ENCODE peak calls at places on chromosome X, in ten cellular contexts. U, S, D, A, O, N, M, F, Z and I are unnamed samples.

GRCh38 chrX:66635360-66635759 is 3.5 kb downstream of the EDA2R start:
- DNase-seq in D (no peak), S (no peak), F (peak), N (no peak), O (no peak), U (no peak), Z (no peak), M (no peak), A (no peak), I (no peak)

GRCh38 chrX:68784816-68785215 is 44.0 kb upstream of the EFNB1 start:
- DNase-seq in M (no peak), O (no peak), F (no peak), A (no peak), D (no peak), U (no peak), N (no peak), S (no peak), Z (no peak), I (no peak)

GRCh38 chrX:50168305-50168704 is 32.5 kb downstream of the AKAP4 start:
- DNase-seq in N (no peak), Z (no peak), U (no peak), O (no peak), S (no peak), A (no peak), D (no peak), M (no peak), F (peak), I (no peak)

GRCh38 chrX:42943051-42943450 is 165.1 kb upstream of the PPP1R2C start:
- DNase-seq in D (no peak), N (no peak), A (no peak), O (no peak), F (no peak), U (no peak), S (no peak), M (no peak), Z (no peak), I (no peak)

GRCh38 chrX:124719060-124719459 is 372.7 kb downstream of the SH2D1A start:
- DNase-seq in Z (no peak), U (no peak), S (no peak), N (no peak), A (no peak), M (no peak), O (no peak), D (no peak), F (no peak), I (no peak)

GRCh38 chrX:50827996-50828395 is 14.0 kb upstream of the SHROOM4 start:
- DNase-seq in O (no peak), D (no peak), N (no peak), F (peak), A (no peak), M (peak), S (no peak), Z (no peak), U (no peak), I (no peak)

GRCh38 chrX:118603981-118604380 is 108.4 kb downstream of the DOCK11 start:
- DNase-seq in A (peak), M (peak), S (peak), U (peak), O (peak), N (peak), Z (peak), F (peak), D (peak), I (peak)

GRCh38 chrX:2490634-2491033 is 10.1 kb downstream of the DHRSX start:
- DNase-seq in D (no peak), F (no peak), Z (no peak), N (no peak), M (no peak), U (no peak), A (no peak), S (peak), O (no peak), I (no peak)

GRCh38 chrX:13119386-13119785 is 75.0 kb upstream of the FAM9C start:
- DNase-seq in M (no peak), Z (no peak), U (no peak), A (no peak), O (no peak), F (peak), D (no peak), N (no peak), S (no peak), I (no peak)

GRCh38 chrX:3181846-3182245 is 140.6 kb downstream of the ARSF start:
- DNase-seq in F (peak), M (no peak), S (no peak), Z (no peak), U (no peak), N (no peak), A (no peak), D (no peak), O (no peak), I (no peak)

GRCh38 chrX:154775611-154776349 is 13.1 kb downstream of the DKC1 start:
- DNase-seq in Z (no peak), F (peak), O (peak), A (peak), U (no peak), D (no peak), S (no peak), M (no peak), N (peak), I (no peak)

GRCh38 chrX:118497180-118497814 is 1.7 kb downstream of the DOCK11 start:
- DNase-seq in O (no peak), D (no peak), M (peak), Z (no peak), F (no peak), N (no peak), S (no peak), A (peak), U (no peak), I (no peak)

GRCh38 chrX:151239748-151240147 is 63.4 kb downstream of the GPR50 start:
- DNase-seq in A (no peak), F (no peak), M (no peak), N (no peak), S (no peak), D (no peak), U (no peak), Z (no peak), O (no peak), I (peak)

GRCh38 chrX:144732588-144732987 is 514.7 kb upstream of the SPANXN1 start:
- DNase-seq in M (no peak), Z (no peak), N (no peak), A (no peak), S (no peak), D (no peak), F (no peak), O (no peak), U (no peak), I (no peak)

GRCh38 chrX:8103655-8104054 is 67.4 kb downstream of the VCX2 start:
- DNase-seq in M (no peak), D (no peak), S (no peak), A (no peak), O (no peak), U (no peak), Z (no peak), F (no peak), N (no peak), I (no peak)

GRCh38 chrX:119669424-119670037 is 23.4 kb downstream of the SEPTIN6 start:
- DNase-seq in N (no peak), Z (no peak), U (no peak), M (no peak), D (no peak), F (peak), O (no peak), S (peak), A (no peak), I (no peak)

GRCh38 chrX:110267874-110268273 is 50.0 kb downstream of the AMMECR1 start:
- DNase-seq in Z (no peak), N (no peak), S (no peak), U (no peak), M (no peak), D (no peak), F (no peak), O (no peak), A (no peak), I (no peak)

GRCh38 chrX:131305926-131306325 is 16.8 kb upstream of the IGSF1 start:
- DNase-seq in D (no peak), M (no peak), U (no peak), A (no peak), Z (no peak), F (peak), S (no peak), O (no peak), N (no peak), I (no peak)

GRCh38 chrX:35340451-35340850 is 397.9 kb downstream of the FAM47B start:
- DNase-seq in N (no peak), Z (no peak), A (no peak), S (no peak), M (no peak), F (no peak), U (no peak), D (no peak), O (no peak), I (no peak)

GRCh38 chrX:110210417-110211139 is 107.3 kb downstream of the AMMECR1 start:
- DNase-seq in N (peak), Z (no peak), D (no peak), O (no peak), M (no peak), S (no peak), U (no peak), A (no peak), F (peak), I (no peak)

GRCh38 chrX:145821898-145822567 is 4.4 kb downstream of the SLITRK2 start:
- DNase-seq in M (no peak), S (no peak), U (no peak), Z (no peak), O (no peak), A (no peak), N (no peak), F (no peak), D (no peak), I (no peak)

GRCh38 chrX:3548743-3549441 is 164.6 kb downstream of the PRKX start:
- DNase-seq in N (peak), Z (no peak), M (no peak), S (no peak), F (peak), O (no peak), D (no peak), U (no peak), A (no peak), I (peak)

GRCh38 chrX:53362439-53362838 is 60.0 kb downstream of the SMC1A start:
- DNase-seq in N (no peak), A (no peak), Z (no peak), F (no peak), M (no peak), U (no peak), D (no peak), S (no peak), O (no peak), I (no peak)

GRCh38 chrX:7294483-7294882 is 146.5 kb upstream of the PUDP start:
- DNase-seq in D (no peak), N (no peak), U (no peak), M (no peak), O (no peak), S (no peak), Z (no peak), A (no peak), F (no peak), I (no peak)

GRCh38 chrX:77451041-77451440 is 3.9 kb downstream of the FGF16 start:
- DNase-seq in F (peak), D (no peak), A (no peak), S (no peak), O (no peak), U (no peak), M (no peak), Z (no peak), N (peak), I (no peak)

GRCh38 chrX:107324493-107325310 is 118.3 kb downstream of the DNAAF6 start:
- DNase-seq in Z (no peak), S (peak), F (peak), N (peak), O (peak), D (peak), A (no peak), M (no peak), U (peak), I (no peak)

GRCh38 chrX:41912922-41913321 is 10.4 kb downstream of the CASK start:
- DNase-seq in S (no peak), D (no peak), M (no peak), A (no peak), Z (no peak), U (no peak), N (no peak), O (no peak), F (peak), I (no peak)

GRCh38 chrX:78024349-78025108 is 55.1 kb upstream of the PGAM4 start:
- DNase-seq in M (peak), N (peak), F (peak), U (no peak), O (no peak), S (peak), D (no peak), A (peak), Z (no peak), I (peak)

GRCh38 chrX:2696698-2697215 is 5.7 kb downstream of the CD99 start:
- DNase-seq in N (peak), O (no peak), F (peak), D (no peak), S (no peak), M (peak), A (peak), Z (no peak), U (no peak), I (no peak)

GRCh38 chrX:118562574-118563164 is 67.1 kb downstream of the DOCK11 start:
- DNase-seq in M (no peak), D (no peak), O (no peak), N (no peak), F (peak), S (no peak), Z (no peak), U (no peak), A (no peak), I (no peak)

GRCh38 chrX:78105944-78106650 is 2.0 kb downstream of the PGK1 start:
- DNase-seq in S (no peak), M (peak), D (no peak), O (no peak), Z (no peak), A (no peak), F (peak), N (no peak), U (no peak), I (peak)

GRCh38 chrX:433771-434170 is 47.1 kb upstream of the PPP2R3B start:
- DNase-seq in U (no peak), O (no peak), Z (no peak), S (no peak), M (peak), D (no peak), N (no peak), A (no peak), F (no peak), I (no peak)

GRCh38 chrX:85052636-85053343 is 49.1 kb downstream of the APOOL start:
- DNase-seq in A (no peak), M (no peak), O (no peak), S (no peak), D (no peak), N (peak), Z (no peak), U (no peak), F (peak), I (no peak)